ENCODE peak calls at places on chromosomes 13 and 19, in four cellular contexts. One of them, this sample, is unnamed.

GRCh38 chr13:45341799-45342584 is 1.0 kb upstream of the TPT1 start:
- DNase-seq in heart right ventricle: no peak
- DNase-seq in H54: peak; percentile 5
- DNase-seq in Calu3: peak; percentile 26
- DNase-seq in this sample: no peak

GRCh38 chr13:113724780-113725315 is 34.2 kb upstream of the TMEM255B start:
- DNase-seq in Calu3: peak; percentile 41
- DNase-seq in H54: peak; percentile 86
- DNase-seq in heart right ventricle: peak; percentile 84
- DNase-seq in this sample: no peak

GRCh38 chr13:109344552-109345157 is 441.7 kb downstream of the IRS2 start:
- DNase-seq in Calu3: no peak
- DNase-seq in H54: peak; percentile 67
- DNase-seq in heart right ventricle: no peak
- DNase-seq in this sample: peak; percentile 33

GRCh38 chr19:39057615-39058014 is 25.3 kb upstream of the FBXO27 start:
- DNase-seq in heart right ventricle: no peak
- DNase-seq in H54: no peak
- DNase-seq in Calu3: no peak
- DNase-seq in this sample: no peak

GRCh38 chr13:109135018-109135417 is 505.6 kb downstream of the MYO16 start:
- DNase-seq in heart right ventricle: no peak
- DNase-seq in Calu3: no peak
- DNase-seq in H54: no peak
- DNase-seq in this sample: no peak

GRCh38 chr13:106104281-106104901 is 431.1 kb downstream of the EFNB2 start:
- DNase-seq in heart right ventricle: no peak
- DNase-seq in Calu3: peak; percentile 6
- DNase-seq in H54: peak; percentile 83
- DNase-seq in this sample: peak; percentile 43

GRCh38 chr19:40724315-40724714 is 7.4 kb downstream of the ITPKC start:
- DNase-seq in Calu3: no peak
- DNase-seq in heart right ventricle: no peak
- DNase-seq in H54: no peak
- DNase-seq in this sample: no peak

GRCh38 chr13:50370303-50370950 is 355.2 kb downstream of the KCNRG start:
- DNase-seq in heart right ventricle: no peak
- DNase-seq in H54: no peak
- DNase-seq in Calu3: no peak
- DNase-seq in this sample: no peak

GRCh38 chr13:30443957-30444404 is 21.7 kb downstream of the UBE2L5 start:
- DNase-seq in Calu3: no peak
- DNase-seq in heart right ventricle: no peak
- DNase-seq in H54: no peak
- DNase-seq in this sample: no peak

GRCh38 chr19:21750586-21751128 is 16.7 kb downstream of the ZNF100 start:
- DNase-seq in heart right ventricle: no peak
- DNase-seq in H54: no peak
- DNase-seq in Calu3: no peak
- DNase-seq in this sample: no peak

GRCh38 chr19:33416307-33417215 is 43.1 kb downstream of the CEBPG start:
- DNase-seq in heart right ventricle: peak; percentile 45
- DNase-seq in H54: peak; percentile 98
- DNase-seq in Calu3: peak; percentile 87
- DNase-seq in this sample: peak; percentile 30

GRCh38 chr13:33644607-33645543 is 173.1 kb upstream of the RFC3 start:
- DNase-seq in heart right ventricle: peak; percentile 54
- DNase-seq in Calu3: no peak
- DNase-seq in H54: no peak
- DNase-seq in this sample: no peak

GRCh38 chr19:52992109-52993004 is 21.4 kb upstream of the ERVV-1 start:
- DNase-seq in Calu3: no peak
- DNase-seq in H54: no peak
- DNase-seq in heart right ventricle: peak; percentile 5
- DNase-seq in this sample: no peak

GRCh38 chr19:4429266-4430200 is 27.1 kb downstream of the CHAF1A start:
- DNase-seq in Calu3: no peak
- DNase-seq in H54: no peak
- DNase-seq in heart right ventricle: no peak
- DNase-seq in this sample: no peak

GRCh38 chr19:14559916-14560775 is 11.7 kb downstream of the NDUFB7 start:
- DNase-seq in heart right ventricle: peak; percentile 61
- DNase-seq in Calu3: no peak
- DNase-seq in H54: no peak
- DNase-seq in this sample: no peak